ENCODE peak calls at places on chromosomes 4 and X, in eight cellular contexts. Q is cardiac muscle cell, D is psoas muscle, W is A549, U is HCT116, O is suprapubic skin, I is H9, T is uterus. Y is an unnamed sample.

GRCh38 chr4:74426101-74426500 is 18.8 kb upstream of the AREG start:
- DNase-seq in D (no peak), Q (no peak), W (no peak), T (no peak), I (no peak), U (no peak), O (no peak), Y (no peak)

GRCh38 chrX:1212532-1212931 is at the start of gene CRLF2:
- DNase-seq in W (peak; percentile 63), I (no peak), D (no peak), T (no peak), O (peak; percentile 15), U (peak; percentile 45), Q (no peak), Y (no peak)

GRCh38 chr4:15654556-15655222 is 468 bp downstream of the FBXL5 start:
- DNase-seq in I (peak; percentile 51), W (peak; percentile 19), Q (peak; percentile 68), O (peak; percentile 80), U (no peak), D (peak; percentile 45), T (peak; percentile 42), Y (peak; percentile 74)

GRCh38 chr4:160038560-160038959 is 935.7 kb downstream of the RAPGEF2 start:
- DNase-seq in O (no peak), W (peak; percentile 25), U (no peak), Q (no peak), I (no peak), T (no peak), D (no peak), Y (no peak)

GRCh38 chr4:40722576-40723161 is 27.1 kb upstream of the NSUN7 start:
- DNase-seq in I (no peak), O (no peak), D (no peak), Q (no peak), W (peak; percentile 46), T (no peak), U (no peak), Y (no peak)

GRCh38 chr4:6208416-6208815 is 8.1 kb upstream of the JAKMIP1 start:
- DNase-seq in W (no peak), T (no peak), U (no peak), Q (no peak), O (no peak), D (no peak), I (no peak), Y (no peak)

GRCh38 chrX:39969099-39969825 is 128.5 kb downstream of the BCOR start:
- DNase-seq in O (no peak), D (no peak), Q (peak; percentile 28), I (peak; percentile 86), W (no peak), T (no peak), U (no peak), Y (no peak)

GRCh38 chr4:151676301-151676700 is 84.5 kb downstream of the GATB start:
- DNase-seq in U (peak; percentile 8), O (no peak), Q (no peak), T (no peak), I (no peak), W (peak; percentile 16), D (peak; percentile 37), Y (no peak)

GRCh38 chr4:113212613-113213012 is 163.2 kb downstream of the ANK2 start:
- DNase-seq in I (no peak), O (no peak), Q (no peak), T (no peak), D (no peak), U (no peak), W (no peak), Y (no peak)

GRCh38 chr4:97720869-97721432 is 422.3 kb downstream of the STPG2 start:
- DNase-seq in Q (no peak), W (peak; percentile 40), O (no peak), T (no peak), U (peak; percentile 54), I (no peak), D (no peak), Y (no peak)

GRCh38 chrX:100484971-100485370 is 74.9 kb upstream of the PCDH19 start:
- DNase-seq in I (no peak), W (no peak), U (no peak), O (no peak), D (no peak), T (no peak), Q (no peak), Y (no peak)

GRCh38 chrX:130091976-130092522 is 18.2 kb downstream of the ELF4 start:
- DNase-seq in T (no peak), Q (no peak), U (no peak), D (peak; percentile 50), O (no peak), W (no peak), I (peak; percentile 47), Y (no peak)

GRCh38 chr4:8105303-8106100 is 53.1 kb downstream of the ABLIM2 start:
- DNase-seq in Q (no peak), O (no peak), D (no peak), W (no peak), I (no peak), U (no peak), T (no peak), Y (no peak)

GRCh38 chr4:8103421-8103820 is 55.2 kb downstream of the ABLIM2 start:
- DNase-seq in U (no peak), D (no peak), W (no peak), Q (no peak), T (no peak), O (no peak), I (no peak), Y (no peak)

GRCh38 chr4:8106451-8107025 is 52.1 kb downstream of the ABLIM2 start:
- DNase-seq in D (no peak), O (no peak), U (no peak), I (no peak), Q (no peak), W (no peak), T (no peak), Y (no peak)

GRCh38 chr4:8103991-8104390 is 54.6 kb downstream of the ABLIM2 start:
- DNase-seq in T (no peak), D (no peak), U (no peak), O (no peak), W (no peak), I (no peak), Q (no peak), Y (no peak)

DNA sequence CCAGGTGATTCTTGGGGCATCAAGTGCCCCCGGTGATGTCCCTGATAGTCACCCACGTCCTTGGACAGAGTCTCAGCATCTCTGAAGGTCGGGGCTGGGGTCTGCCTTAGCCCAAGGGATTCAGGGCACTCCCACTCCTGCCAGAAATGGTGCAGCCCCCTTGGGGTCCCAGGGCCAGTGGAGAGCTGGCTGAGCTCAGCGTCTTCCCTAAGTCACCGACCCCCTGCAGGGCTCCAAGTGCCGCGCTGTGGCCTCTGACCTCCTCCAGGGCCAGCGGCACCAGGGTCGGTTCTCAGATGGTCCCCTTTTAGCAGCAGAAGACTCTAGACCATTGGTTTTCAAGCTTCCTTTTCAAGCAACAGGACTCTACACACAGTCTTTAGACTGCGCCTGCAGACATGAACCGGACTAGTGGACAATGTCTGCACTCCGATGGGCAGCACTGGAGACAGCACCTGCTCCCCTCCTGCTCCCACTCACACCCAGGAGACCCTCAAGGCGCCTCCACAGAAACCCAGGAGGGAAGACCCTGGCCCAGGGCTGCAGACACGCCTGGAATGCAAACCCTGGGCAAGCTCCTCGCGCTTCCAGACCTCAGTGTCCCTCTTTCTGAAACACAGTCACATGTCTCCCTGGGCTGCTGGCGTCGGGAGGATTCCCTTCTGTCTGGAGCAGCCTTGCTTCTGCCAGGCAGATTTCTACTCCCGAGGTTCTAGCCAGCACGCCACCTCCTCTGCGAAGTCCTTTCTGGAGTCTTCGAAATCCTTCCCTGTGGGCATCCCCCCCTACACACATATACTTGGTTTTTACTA is 53.9 kb downstream of the ABLIM2 start:
- DNase-seq in D (no peak), O (no peak), T (no peak), W (no peak), Q (no peak), I (no peak), U (no peak), Y (no peak)
- H3K4me1 ChIP-seq in D (peaks cover 58% of the 10 kb centered on the region), O (peaks cover 15% of the 10 kb centered on the region), T (no peaks in the 10 kb centered on the region), W (peaks cover 20% of the 10 kb centered on the region), Q (no peaks in the 10 kb centered on the region), I (peaks cover 2% of the 10 kb centered on the region), U (peaks cover 9% of the 10 kb centered on the region), Y (no peaks in the 10 kb centered on the region)

GRCh38 chr4:165112258-165113156 is at the start of gene TMEM192:
- DNase-seq in I (peak; percentile 95), W (peak; percentile 90), O (peak; percentile 96), T (peak; percentile 94), U (peak; percentile 83), D (peak; percentile 90), Q (peak; percentile 94), Y (peak; percentile 97)
- TF ChIP-seq CTCF in I (peak; percentile 46), W (no peak), O (no peak), T (peak; percentile 58), U (no peak), D (peak; percentile 34), Q (peak; percentile 50), Y (peak; percentile 37)

DNA sequence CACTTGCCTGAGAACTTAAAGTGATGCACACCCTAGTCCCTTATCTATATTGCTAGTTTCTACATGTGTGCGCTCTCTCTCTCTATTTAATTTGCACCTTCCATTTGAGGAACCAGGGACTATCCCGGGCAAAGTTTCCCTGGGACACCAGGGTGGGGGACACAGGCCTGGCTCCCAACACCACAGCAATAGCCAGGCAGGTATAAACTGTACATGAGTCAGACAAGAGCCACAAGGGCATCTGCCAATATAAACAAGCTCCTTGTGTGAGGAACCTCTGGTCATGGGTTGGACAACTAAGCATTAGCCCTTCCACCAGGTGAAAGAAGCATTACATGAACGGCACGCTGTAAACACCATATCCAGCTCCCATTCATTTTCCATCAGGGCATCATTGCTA is 455.5 kb downstream of the STIM2 start:
- DNase-seq in T (no peak), Q (no peak), U (no peak), O (no peak), W (no peak), D (no peak), I (no peak), Y (no peak)
- H3K4me1 ChIP-seq in T (no peaks in the 10 kb centered on the region), Q (no peaks in the 10 kb centered on the region), U (no peaks in the 10 kb centered on the region), O (no peaks in the 10 kb centered on the region), W (no peaks in the 10 kb centered on the region), D (no peaks in the 10 kb centered on the region), I (no peaks in the 10 kb centered on the region), Y (no peaks in the 10 kb centered on the region)

GRCh38 chr4:164772076-164772475 is 18.1 kb downstream of the SMIM31 start:
- DNase-seq in I (peak; percentile 28), U (no peak), W (no peak), T (no peak), Q (no peak), O (no peak), D (no peak), Y (no peak)

GRCh38 chr4:164771088-164771487 is 17.2 kb downstream of the SMIM31 start:
- DNase-seq in D (no peak), U (no peak), O (no peak), I (no peak), Q (no peak), W (no peak), T (no peak), Y (no peak)

GRCh38 chr4:164770051-164770724 is 16.3 kb downstream of the SMIM31 start:
- DNase-seq in U (no peak), T (no peak), D (no peak), W (no peak), I (no peak), Q (no peak), O (no peak), Y (no peak)

GRCh38 chr4:164765096-164765495 is 11.2 kb downstream of the SMIM31 start:
- DNase-seq in I (no peak), D (no peak), W (no peak), U (no peak), Q (no peak), T (no peak), O (no peak), Y (no peak)

DNA sequence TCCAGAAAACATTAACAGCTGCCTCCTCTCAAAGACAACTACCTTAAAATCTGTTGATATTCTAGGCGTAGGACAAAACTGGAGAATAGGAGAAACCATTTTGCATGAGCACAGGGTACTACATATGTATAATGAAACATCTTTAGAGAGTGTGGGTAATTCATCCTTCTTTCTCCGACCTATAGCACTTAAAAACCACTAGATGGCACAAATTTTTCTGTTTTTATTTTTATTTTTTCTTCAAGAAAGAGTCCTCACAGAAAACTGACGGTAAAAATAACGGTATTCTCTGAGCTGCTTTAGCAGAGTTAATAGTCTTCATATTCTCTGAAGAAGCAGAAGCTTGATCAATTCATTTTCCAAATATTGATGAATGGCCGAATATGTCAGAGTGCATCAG is 14.6 kb downstream of the SMIM31 start:
- DNase-seq in O (no peak), D (no peak), U (peak; percentile 6), T (no peak), I (no peak), W (peak; percentile 2), Q (no peak), Y (no peak)
- TF ChIP-seq CTCF in O (no peak), D (no peak), U (peak; percentile 39), T (no peak), I (peak; percentile 76), W (peak; percentile 46), Q (peak; percentile 43), Y (no peak)

Y was measured in tibial artery.